ENCODE peak calls at places on chromosomes 4 and X, in eight cellular contexts. Z, O, V, I, X, P, A and Y are unnamed samples.
A peak's percentile ranks its signal among the peaks of the same experiment; 100 is the strongest.

GRCh38 chrX:85004255-85004654 is 578 bp downstream of the APOOL start:
- DNase-seq in A (no peak), V (no peak), P (peak; percentile 10), Z (no peak), I (no peak), O (no peak), X (no peak), Y (no peak)

GRCh38 chr4:164616961-164617360 is 137.0 kb upstream of the SMIM31 start:
- DNase-seq in A (no peak), X (no peak), Z (no peak), O (no peak), I (no peak), P (no peak), V (no peak), Y (no peak)

GRCh38 chr4:98996056-98996941 is 778 bp downstream of the METAP1 start:
- DNase-seq in A (no peak), Z (peak; percentile 29), V (peak; percentile 17), O (peak; percentile 9), P (peak; percentile 36), I (no peak), X (peak; percentile 4), Y (no peak)

GRCh38 chrX:9498236-9498635 is 33.4 kb downstream of the TBL1X start:
- DNase-seq in P (no peak), X (no peak), Z (no peak), O (no peak), I (no peak), V (no peak), A (no peak), Y (no peak)

GRCh38 chr4:32268949-32269348 is 1548.8 kb downstream of the PCDH7 start:
- DNase-seq in I (no peak), A (no peak), V (no peak), X (no peak), P (no peak), O (no peak), Z (peak; percentile 21), Y (no peak)

GRCh38 chrX:10111364-10112148 is 45.2 kb upstream of the CLCN4 start:
- DNase-seq in Z (peak; percentile 17), O (no peak), I (no peak), A (no peak), P (peak; percentile 11), X (peak; percentile 77), V (no peak), Y (no peak)

GRCh38 chrX:46791927-46792825 is 33.3 kb upstream of the SLC9A7 start:
- DNase-seq in I (no peak), A (no peak), V (peak; percentile 38), O (no peak), Z (peak; percentile 84), X (peak; percentile 3), P (peak; percentile 67), Y (peak; percentile 46)

GRCh38 chrX:28124416-28124815 is 143.2 kb upstream of the DCAF8L1 start:
- DNase-seq in A (no peak), X (no peak), I (no peak), Z (no peak), O (no peak), V (no peak), P (no peak), Y (no peak)

DNA sequence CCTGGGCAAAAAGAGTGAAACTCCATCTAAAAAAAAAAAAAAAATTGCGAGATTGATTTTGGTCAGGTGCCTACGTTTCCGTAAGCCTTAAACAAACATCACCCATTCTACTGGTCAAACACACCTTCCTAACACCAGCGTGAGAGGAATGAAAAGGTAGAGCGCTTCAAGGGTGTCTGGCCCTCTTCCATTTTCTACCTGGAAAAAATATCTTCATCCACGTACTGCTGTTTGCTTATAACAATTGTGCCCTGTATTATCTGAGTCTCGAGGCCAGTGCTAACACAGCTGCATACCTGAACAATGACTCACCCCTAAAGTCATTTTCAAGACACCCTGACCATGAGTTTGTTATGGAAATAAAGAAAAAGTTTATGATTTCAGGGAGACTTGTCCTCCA is 13.9 kb downstream of the TMSB4X start:
- DNase-seq in O (no peak), A (no peak), X (no peak), Z (peak; percentile 73), V (peak; percentile 54), I (no peak), P (peak; percentile 71), Y (no peak)
- H3K4me3 ChIP-seq in O (no peak overlapping the region), A (no peak overlapping the region), X (no peak overlapping the region), Z (no peak overlapping the region), V (no peak overlapping the region), I (no peak overlapping the region), P (no peak overlapping the region), Y (no peak overlapping the region)

GRCh38 chrX:153723351-153724251 is 586 bp downstream of the BCAP31 start:
- DNase-seq in X (peak; percentile 64), Z (peak; percentile 51), O (no peak), P (peak; percentile 50), I (no peak), V (peak; percentile 66), A (peak; percentile 74), Y (no peak)
- H3K27ac ChIP-seq in X (peak overlapping the region; percentile 71), Z (peak overlapping the region; percentile 42), O (peak overlapping the region; percentile 94), P (peak overlapping the region; percentile 92), I (peak overlapping the region; percentile 95), V (peak overlapping the region; percentile 89), A (peak overlapping the region; percentile 85), Y (peak overlapping the region; percentile 94)

DNA sequence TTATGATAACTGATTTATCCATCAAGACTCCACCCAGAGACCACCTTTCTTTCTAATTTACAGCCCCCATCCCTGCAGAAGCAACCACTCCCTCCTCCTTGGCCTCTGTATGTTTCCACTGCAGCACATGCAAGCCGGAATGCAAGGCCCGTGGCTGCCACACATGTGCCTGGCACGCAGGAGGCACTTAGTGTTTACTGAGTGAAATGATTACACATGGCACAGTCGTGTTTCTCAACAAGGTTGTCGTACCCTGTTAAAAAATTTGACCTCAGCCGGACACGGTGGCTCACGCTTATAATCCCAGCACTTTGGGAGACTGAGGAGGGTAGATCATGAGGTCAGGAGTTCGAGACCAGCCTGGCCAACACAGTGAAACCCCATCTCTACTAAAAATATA is 104.3 kb downstream of the APBB2 start:
- DNase-seq in P (no peak), I (no peak), A (no peak), Z (no peak), O (no peak), V (no peak), X (no peak), Y (no peak)
- H3K36me3 ChIP-seq in P (no peaks in the 10 kb centered on the region), I (no peaks in the 10 kb centered on the region), A (no peaks in the 10 kb centered on the region), Z (no peaks in the 10 kb centered on the region), O (no peaks in the 10 kb centered on the region), V (no peaks in the 10 kb centered on the region), X (no peaks in the 10 kb centered on the region), Y (no peaks in the 10 kb centered on the region)

GRCh38 chr4:133152330-133152791 is 3.3 kb downstream of the PCDH10 start:
- DNase-seq in V (no peak), O (peak; percentile 4), P (no peak), Z (no peak), A (no peak), I (no peak), X (no peak), Y (no peak)
- H3K4me3 ChIP-seq in V (no peak overlapping the region), O (peak overlapping the region; percentile 1), P (no peak overlapping the region), Z (peak overlapping the region; percentile 56), A (peak overlapping the region; percentile 14), I (no peak overlapping the region), X (no peak overlapping the region), Y (peak overlapping the region; percentile 6)

GRCh38 chr4:47213539-47213938 is 182.2 kb downstream of the GABRB1 start:
- DNase-seq in Z (no peak), A (no peak), P (no peak), I (no peak), X (no peak), V (no peak), O (no peak), Y (no peak)
- H3K27ac ChIP-seq in Z (no peak overlapping the region), A (no peak overlapping the region), P (no peak overlapping the region), I (no peak overlapping the region), X (no peak overlapping the region), V (no peak overlapping the region), O (no peak overlapping the region), Y (no peak overlapping the region)